ENCODE peak calls at places on chromosomes 1 and 21, in nine cellular contexts. One of them, this sample, is unnamed.

GRCh38 chr1:27527857-27528700 is 38.1 kb upstream of the WASF2 start:
- DNase-seq in H1: no peak
- DNase-seq in transverse colon: peak
- DNase-seq in ovary: peak
- DNase-seq in sigmoid colon: no peak
- DNase-seq in tibial nerve: no peak
- DNase-seq in SK-N-SH: peak
- DNase-seq in A549: no peak
- DNase-seq in stomach: peak
- DNase-seq in this sample: peak

GRCh38 chr1:233357595-233358446 is 30.3 kb downstream of the MAP3K21 start:
- DNase-seq in tibial nerve: no peak
- DNase-seq in ovary: no peak
- DNase-seq in transverse colon: no peak
- DNase-seq in H1: no peak
- DNase-seq in SK-N-SH: no peak
- DNase-seq in stomach: no peak
- DNase-seq in sigmoid colon: no peak
- DNase-seq in A549: peak
- DNase-seq in this sample: no peak

GRCh38 chr1:4137621-4138390 is 237.7 kb upstream of the C1orf174 start:
- DNase-seq in stomach: no peak
- DNase-seq in transverse colon: no peak
- DNase-seq in SK-N-SH: no peak
- DNase-seq in tibial nerve: no peak
- DNase-seq in sigmoid colon: peak
- DNase-seq in A549: no peak
- DNase-seq in ovary: no peak
- DNase-seq in H1: no peak
- DNase-seq in this sample: no peak

GRCh38 chr21:40447016-40447415 is 399.9 kb downstream of the DSCAM start:
- DNase-seq in tibial nerve: no peak
- DNase-seq in ovary: no peak
- DNase-seq in stomach: no peak
- DNase-seq in transverse colon: no peak
- DNase-seq in sigmoid colon: no peak
- DNase-seq in H1: no peak
- DNase-seq in A549: no peak
- DNase-seq in SK-N-SH: no peak
- DNase-seq in this sample: no peak

GRCh38 chr1:160624464-160624863 is 22.4 kb downstream of the SLAMF1 start:
- DNase-seq in stomach: no peak
- DNase-seq in H1: no peak
- DNase-seq in sigmoid colon: no peak
- DNase-seq in transverse colon: no peak
- DNase-seq in tibial nerve: no peak
- DNase-seq in A549: no peak
- DNase-seq in SK-N-SH: no peak
- DNase-seq in ovary: no peak
- DNase-seq in this sample: no peak

GRCh38 chr1:210347112-210347511 is 18.4 kb downstream of the HHAT start:
- DNase-seq in H1: no peak
- DNase-seq in transverse colon: no peak
- DNase-seq in ovary: no peak
- DNase-seq in SK-N-SH: no peak
- DNase-seq in stomach: no peak
- DNase-seq in tibial nerve: no peak
- DNase-seq in A549: peak
- DNase-seq in sigmoid colon: no peak
- DNase-seq in this sample: no peak

GRCh38 chr1:85142753-85143152 is 58.1 kb downstream of the SYDE2 start:
- DNase-seq in ovary: no peak
- DNase-seq in sigmoid colon: no peak
- DNase-seq in H1: no peak
- DNase-seq in SK-N-SH: no peak
- DNase-seq in A549: no peak
- DNase-seq in transverse colon: no peak
- DNase-seq in stomach: no peak
- DNase-seq in tibial nerve: no peak
- DNase-seq in this sample: no peak

GRCh38 chr1:59814901-59815825 is at the start of gene HOOK1:
- DNase-seq in SK-N-SH: no peak
- DNase-seq in A549: no peak
- DNase-seq in sigmoid colon: no peak
- DNase-seq in transverse colon: peak
- DNase-seq in stomach: no peak
- DNase-seq in tibial nerve: no peak
- DNase-seq in H1: peak
- DNase-seq in ovary: peak
- DNase-seq in this sample: no peak

GRCh38 chr1:67230539-67230938 is 64.3 kb downstream of the IL23R start:
- DNase-seq in transverse colon: no peak
- DNase-seq in H1: no peak
- DNase-seq in tibial nerve: no peak
- DNase-seq in ovary: no peak
- DNase-seq in SK-N-SH: no peak
- DNase-seq in A549: no peak
- DNase-seq in stomach: no peak
- DNase-seq in sigmoid colon: no peak
- DNase-seq in this sample: no peak

GRCh38 chr21:46060596-46061061 is 37.3 kb upstream of the COL6A2 start:
- DNase-seq in ovary: peak
- DNase-seq in H1: no peak
- DNase-seq in A549: peak
- DNase-seq in SK-N-SH: no peak
- DNase-seq in transverse colon: peak
- DNase-seq in sigmoid colon: peak
- DNase-seq in stomach: peak
- DNase-seq in tibial nerve: peak
- DNase-seq in this sample: peak

GRCh38 chr1:46134660-46135331 is 2.4 kb upstream of the PIK3R3 start:
- DNase-seq in tibial nerve: no peak
- DNase-seq in stomach: no peak
- DNase-seq in SK-N-SH: no peak
- DNase-seq in A549: peak
- DNase-seq in H1: no peak
- DNase-seq in transverse colon: no peak
- DNase-seq in sigmoid colon: no peak
- DNase-seq in ovary: no peak
- DNase-seq in this sample: no peak

GRCh38 chr1:163071381-163072255 is 2.5 kb downstream of the RGS4 start:
- DNase-seq in transverse colon: peak
- DNase-seq in sigmoid colon: peak
- DNase-seq in A549: peak
- DNase-seq in H1: peak
- DNase-seq in SK-N-SH: peak
- DNase-seq in ovary: peak
- DNase-seq in stomach: peak
- DNase-seq in tibial nerve: peak
- DNase-seq in this sample: no peak

GRCh38 chr1:201719812-201720521 is 109.0 kb upstream of the IPO9 start:
- DNase-seq in SK-N-SH: no peak
- DNase-seq in A549: no peak
- DNase-seq in ovary: peak
- DNase-seq in H1: no peak
- DNase-seq in stomach: no peak
- DNase-seq in sigmoid colon: peak
- DNase-seq in transverse colon: peak
- DNase-seq in tibial nerve: peak
- DNase-seq in this sample: peak
- TF ChIP-seq EP300 in SK-N-SH: no peak
- TF ChIP-seq EP300 in A549: no peak
- TF ChIP-seq EP300 in ovary: no peak
- TF ChIP-seq EP300 in H1: no peak
- TF ChIP-seq EP300 in stomach: no peak
- TF ChIP-seq EP300 in sigmoid colon: no peak
- TF ChIP-seq EP300 in transverse colon: no peak
- TF ChIP-seq EP300 in tibial nerve: peak
- TF ChIP-seq EP300 in this sample: no peak

DNA sequence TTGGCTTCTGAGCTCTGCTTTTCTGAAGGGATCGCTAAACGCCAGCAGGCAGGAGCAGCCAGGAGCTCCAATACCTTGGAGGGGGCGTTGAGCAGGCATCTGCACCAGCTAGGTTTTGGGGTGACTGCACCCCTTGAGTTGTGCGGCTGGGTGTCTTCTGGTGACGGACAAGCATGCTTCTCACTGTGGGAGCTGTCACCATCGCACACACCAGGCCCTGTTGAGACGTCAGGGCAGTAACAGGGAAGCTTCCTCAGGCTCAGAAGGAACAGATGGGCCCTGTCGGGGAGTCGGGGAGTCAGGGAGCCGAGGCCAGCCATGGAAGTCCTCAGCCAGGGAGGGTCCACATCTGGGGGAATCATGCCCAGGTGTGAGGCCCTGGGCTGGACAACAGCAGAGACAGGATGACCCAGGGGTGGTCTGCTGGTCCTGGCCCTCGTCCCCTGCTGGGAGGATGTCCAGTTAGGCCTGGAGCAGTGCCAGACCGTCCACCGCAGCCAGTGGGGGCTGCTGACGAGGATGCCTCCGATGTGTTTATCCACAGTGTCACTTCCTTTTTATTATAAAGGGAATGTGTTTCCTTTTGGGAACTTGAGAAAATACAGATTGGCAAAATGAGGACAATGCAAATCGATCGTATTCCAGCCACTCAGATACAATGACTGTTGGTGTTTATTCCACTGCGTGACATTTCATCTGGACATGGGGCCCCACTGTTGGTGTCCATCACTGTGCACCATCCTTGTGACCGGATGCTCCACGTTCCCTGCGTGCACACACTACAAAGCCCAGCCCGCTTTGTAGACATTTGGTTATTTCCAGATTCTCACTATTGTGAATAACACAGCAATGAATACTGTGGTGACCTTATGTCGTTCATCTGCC is 57.6 kb upstream of the ADARB1 start:
- DNase-seq in SK-N-SH: no peak
- DNase-seq in stomach: no peak
- DNase-seq in transverse colon: peak
- DNase-seq in H1: no peak
- DNase-seq in ovary: peak
- DNase-seq in sigmoid colon: peak
- DNase-seq in A549: no peak
- DNase-seq in tibial nerve: no peak
- DNase-seq in this sample: peak
- TF ChIP-seq EP300 in SK-N-SH: no peak
- TF ChIP-seq EP300 in stomach: no peak
- TF ChIP-seq EP300 in transverse colon: no peak
- TF ChIP-seq EP300 in H1: no peak
- TF ChIP-seq EP300 in ovary: no peak
- TF ChIP-seq EP300 in sigmoid colon: no peak
- TF ChIP-seq EP300 in A549: no peak
- TF ChIP-seq EP300 in tibial nerve: no peak
- TF ChIP-seq EP300 in this sample: no peak

GRCh38 chr1:33502726-33503125 is 30.3 kb downstream of the ZSCAN20 start:
- DNase-seq in stomach: no peak
- DNase-seq in H1: no peak
- DNase-seq in transverse colon: no peak
- DNase-seq in ovary: no peak
- DNase-seq in SK-N-SH: no peak
- DNase-seq in tibial nerve: no peak
- DNase-seq in A549: no peak
- DNase-seq in sigmoid colon: no peak
- DNase-seq in this sample: no peak
- TF ChIP-seq EP300 in stomach: no peak
- TF ChIP-seq EP300 in H1: no peak
- TF ChIP-seq EP300 in transverse colon: no peak
- TF ChIP-seq EP300 in ovary: no peak
- TF ChIP-seq EP300 in SK-N-SH: no peak
- TF ChIP-seq EP300 in tibial nerve: no peak
- TF ChIP-seq EP300 in A549: no peak
- TF ChIP-seq EP300 in sigmoid colon: no peak
- TF ChIP-seq EP300 in this sample: no peak

DNA sequence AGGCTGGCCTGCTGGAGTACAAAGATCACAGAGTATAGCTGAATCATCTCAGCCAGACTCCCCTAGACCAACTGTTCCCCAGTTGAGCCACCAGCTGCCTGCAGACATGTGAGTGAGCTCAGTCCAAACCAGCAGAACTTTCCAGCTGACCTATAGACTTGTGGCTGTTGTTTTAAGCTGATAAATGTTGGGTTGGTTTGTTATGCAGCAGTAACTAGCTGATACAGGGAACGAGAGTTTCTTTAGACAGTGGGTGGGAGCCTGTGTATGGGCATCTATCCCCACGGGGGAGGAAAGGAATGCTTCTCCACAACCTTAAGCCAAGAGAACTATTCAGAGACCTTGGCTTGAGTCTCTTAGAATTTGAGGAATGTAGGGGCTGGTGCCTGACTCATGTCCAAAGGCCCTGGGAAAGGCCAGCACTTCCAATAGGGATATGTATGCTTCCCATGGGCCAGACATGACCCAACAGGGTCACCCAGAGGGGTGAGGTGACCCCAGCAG is 30.1 kb downstream of the SLC1A7 start:
- DNase-seq in sigmoid colon: no peak
- DNase-seq in ovary: no peak
- DNase-seq in stomach: no peak
- DNase-seq in tibial nerve: no peak
- DNase-seq in A549: peak
- DNase-seq in transverse colon: no peak
- DNase-seq in SK-N-SH: no peak
- DNase-seq in H1: no peak
- DNase-seq in this sample: no peak
- TF ChIP-seq EP300 in sigmoid colon: no peak
- TF ChIP-seq EP300 in ovary: no peak
- TF ChIP-seq EP300 in stomach: no peak
- TF ChIP-seq EP300 in tibial nerve: no peak
- TF ChIP-seq EP300 in A549: no peak
- TF ChIP-seq EP300 in transverse colon: no peak
- TF ChIP-seq EP300 in SK-N-SH: no peak
- TF ChIP-seq EP300 in H1: no peak
- TF ChIP-seq EP300 in this sample: no peak